ENCODE peak calls at places on chromosomes 12 and 14, in six cellular contexts. One of them, this sample, is unnamed. For H3K9me3, the result is how much of the 10 kb centered on the place peaks cover.

GRCh38 chr12:46964496-46965098 is 114.8 kb upstream of the PCED1B start:
- DNase-seq in left lung: no peak
- DNase-seq in ovary: no peak
- DNase-seq in heart right ventricle: no peak
- DNase-seq in colonic mucosa: no peak
- DNase-seq in uterus: no peak
- DNase-seq in this sample: no peak

GRCh38 chr12:102990419-102990818 is 32.9 kb downstream of the ASCL1 start:
- DNase-seq in uterus: no peak
- DNase-seq in heart right ventricle: no peak
- DNase-seq in colonic mucosa: no peak
- DNase-seq in left lung: no peak
- DNase-seq in ovary: no peak
- DNase-seq in this sample: no peak

GRCh38 chr14:90660865-90661570 is 155.2 kb downstream of the TTC7B start:
- DNase-seq in heart right ventricle: no peak
- DNase-seq in ovary: no peak
- DNase-seq in colonic mucosa: peak
- DNase-seq in uterus: no peak
- DNase-seq in left lung: peak
- DNase-seq in this sample: no peak

GRCh38 chr14:51449666-51450061 is 202.0 kb upstream of the FRMD6 start:
- DNase-seq in uterus: no peak
- DNase-seq in colonic mucosa: no peak
- DNase-seq in heart right ventricle: no peak
- DNase-seq in ovary: no peak
- DNase-seq in left lung: no peak
- DNase-seq in this sample: no peak

GRCh38 chr12:26630546-26631027 is 202.4 kb downstream of the ITPR2 start:
- DNase-seq in heart right ventricle: no peak
- DNase-seq in uterus: peak
- DNase-seq in left lung: no peak
- DNase-seq in ovary: peak
- DNase-seq in colonic mucosa: no peak
- DNase-seq in this sample: peak

GRCh38 chr12:67909091-67909531 is 80.1 kb upstream of the IFNG-AS1 start:
- DNase-seq in colonic mucosa: no peak
- DNase-seq in heart right ventricle: no peak
- DNase-seq in uterus: no peak
- DNase-seq in left lung: no peak
- DNase-seq in ovary: no peak
- DNase-seq in this sample: no peak

GRCh38 chr14:50823051-50823762 is 7.8 kb downstream of the NIN start:
- DNase-seq in heart right ventricle: no peak
- DNase-seq in uterus: no peak
- DNase-seq in ovary: no peak
- DNase-seq in left lung: no peak
- DNase-seq in colonic mucosa: no peak
- DNase-seq in this sample: no peak

GRCh38 chr12:47862157-47862556 is 42.5 kb upstream of the HDAC7 start:
- DNase-seq in heart right ventricle: no peak
- DNase-seq in ovary: no peak
- DNase-seq in uterus: no peak
- DNase-seq in colonic mucosa: no peak
- DNase-seq in left lung: no peak
- DNase-seq in this sample: no peak

GRCh38 chr14:57390037-57390805 is at the start of gene NAA30:
- DNase-seq in heart right ventricle: peak
- DNase-seq in ovary: peak
- DNase-seq in colonic mucosa: peak
- DNase-seq in uterus: peak
- DNase-seq in left lung: peak
- DNase-seq in this sample: peak

GRCh38 chr12:52217223-52217622 is 15.8 kb upstream of the KRT7 start:
- DNase-seq in heart right ventricle: peak
- DNase-seq in left lung: peak
- DNase-seq in uterus: peak
- DNase-seq in colonic mucosa: peak
- DNase-seq in ovary: peak
- DNase-seq in this sample: peak

GRCh38 chr14:50373959-50374358 is 22.7 kb downstream of the CDKL1 start:
- DNase-seq in uterus: no peak
- DNase-seq in heart right ventricle: no peak
- DNase-seq in ovary: no peak
- DNase-seq in colonic mucosa: no peak
- DNase-seq in left lung: no peak
- DNase-seq in this sample: no peak

GRCh38 chr12:54431911-54432814 is 13.1 kb upstream of the ITGA5 start:
- DNase-seq in heart right ventricle: peak
- DNase-seq in colonic mucosa: peak
- DNase-seq in left lung: peak
- DNase-seq in ovary: peak
- DNase-seq in uterus: peak
- DNase-seq in this sample: peak

GRCh38 chr14:72549026-72549425 is 344.9 kb downstream of the DPF3 start:
- DNase-seq in uterus: no peak
- DNase-seq in left lung: peak
- DNase-seq in heart right ventricle: no peak
- DNase-seq in colonic mucosa: no peak
- DNase-seq in ovary: no peak
- DNase-seq in this sample: no peak

GRCh38 chr14:55850803-55851202 is 267.4 kb upstream of the PELI2 start:
- DNase-seq in left lung: no peak
- DNase-seq in ovary: no peak
- DNase-seq in heart right ventricle: no peak
- DNase-seq in uterus: no peak
- DNase-seq in colonic mucosa: peak
- DNase-seq in this sample: no peak

GRCh38 chr12:33423706-33424105 is 15.9 kb downstream of the SYT10 start:
- DNase-seq in left lung: no peak
- DNase-seq in heart right ventricle: no peak
- DNase-seq in colonic mucosa: no peak
- DNase-seq in uterus: no peak
- DNase-seq in ovary: no peak
- DNase-seq in this sample: no peak

GRCh38 chr12:125983784-125984510 is 918.7 kb downstream of the AACS start:
- DNase-seq in heart right ventricle: no peak
- DNase-seq in ovary: no peak
- DNase-seq in uterus: no peak
- DNase-seq in left lung: no peak
- DNase-seq in colonic mucosa: no peak
- DNase-seq in this sample: no peak

GRCh38 chr14:21025374-21026151 is 702 bp upstream of the NDRG2 start:
- DNase-seq in ovary: peak
- DNase-seq in left lung: no peak
- DNase-seq in colonic mucosa: peak
- DNase-seq in heart right ventricle: peak
- DNase-seq in uterus: peak
- DNase-seq in this sample: peak

GRCh38 chr14:105153331-105153731 is 15.2 kb downstream of the JAG2 start:
- DNase-seq in colonic mucosa: no peak
- DNase-seq in uterus: peak
- DNase-seq in ovary: no peak
- DNase-seq in heart right ventricle: peak
- DNase-seq in left lung: no peak
- DNase-seq in this sample: no peak

GRCh38 chr14:42533476-42533875 is 926.8 kb downstream of the LRFN5 start:
- DNase-seq in ovary: no peak
- DNase-seq in heart right ventricle: no peak
- DNase-seq in uterus: no peak
- DNase-seq in left lung: no peak
- DNase-seq in colonic mucosa: no peak
- DNase-seq in this sample: no peak

GRCh38 chr12:52323416-52324067 is 2.3 kb upstream of the KRT83 start:
- DNase-seq in heart right ventricle: no peak
- DNase-seq in left lung: no peak
- DNase-seq in uterus: no peak
- DNase-seq in colonic mucosa: no peak
- DNase-seq in ovary: no peak
- DNase-seq in this sample: no peak

GRCh38 chr12:113437729-113438100 is 15.5 kb downstream of the SDSL start:
- DNase-seq in colonic mucosa: no peak
- DNase-seq in ovary: no peak
- DNase-seq in heart right ventricle: no peak
- DNase-seq in left lung: no peak
- DNase-seq in uterus: no peak
- DNase-seq in this sample: no peak

GRCh38 chr12:113440336-113440735 is 18.2 kb downstream of the SDSL start:
- DNase-seq in ovary: no peak
- DNase-seq in left lung: no peak
- DNase-seq in heart right ventricle: no peak
- DNase-seq in uterus: no peak
- DNase-seq in colonic mucosa: no peak
- DNase-seq in this sample: no peak

GRCh38 chr12:113439606-113440030 is 17.4 kb downstream of the SDSL start:
- DNase-seq in heart right ventricle: peak
- DNase-seq in colonic mucosa: no peak
- DNase-seq in uterus: no peak
- DNase-seq in left lung: no peak
- DNase-seq in ovary: peak
- DNase-seq in this sample: no peak

GRCh38 chr12:113438523-113439300 is 16.5 kb downstream of the SDSL start:
- DNase-seq in uterus: no peak
- DNase-seq in heart right ventricle: no peak
- DNase-seq in ovary: no peak
- DNase-seq in colonic mucosa: no peak
- DNase-seq in left lung: no peak
- DNase-seq in this sample: no peak

GRCh38 chr12:113439301-113439597 is 17.1 kb downstream of the SDSL start:
- DNase-seq in heart right ventricle: no peak
- DNase-seq in ovary: no peak
- DNase-seq in colonic mucosa: no peak
- DNase-seq in uterus: no peak
- DNase-seq in left lung: no peak
- DNase-seq in this sample: no peak
- H3K9me3 ChIP-seq in heart right ventricle: under half
- H3K9me3 ChIP-seq in ovary: under half
- H3K9me3 ChIP-seq in colonic mucosa: under half
- H3K9me3 ChIP-seq in uterus: under half
- H3K9me3 ChIP-seq in left lung: under half
- H3K9me3 ChIP-seq in this sample: under half

GRCh38 chr14:68834816-68835215 is 41.9 kb upstream of the ZFP36L1 start:
- DNase-seq in colonic mucosa: no peak
- DNase-seq in ovary: no peak
- DNase-seq in uterus: no peak
- DNase-seq in left lung: no peak
- DNase-seq in heart right ventricle: no peak
- DNase-seq in this sample: no peak
- H3K9me3 ChIP-seq in colonic mucosa: under half
- H3K9me3 ChIP-seq in ovary: under half
- H3K9me3 ChIP-seq in uterus: under half
- H3K9me3 ChIP-seq in left lung: under half
- H3K9me3 ChIP-seq in heart right ventricle: under half
- H3K9me3 ChIP-seq in this sample: under half

DNA sequence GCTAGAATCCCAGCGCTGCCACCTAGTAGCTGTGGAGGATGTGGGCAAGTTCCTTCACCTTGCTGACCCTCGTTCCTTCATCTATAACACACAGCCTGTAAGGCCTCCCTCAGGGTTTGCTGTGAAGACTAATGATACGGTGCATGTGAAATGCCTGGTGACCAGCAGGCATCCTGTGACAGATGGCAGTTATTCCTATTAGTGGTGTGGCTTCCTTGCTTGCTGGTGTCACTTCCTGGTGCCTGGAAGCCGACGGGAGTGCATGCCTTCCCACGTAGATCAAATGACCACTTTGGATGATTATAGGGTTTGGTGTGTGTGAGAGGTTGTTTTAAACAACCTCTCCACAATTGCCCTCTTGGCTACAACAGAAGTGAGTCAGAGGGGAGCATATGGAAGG is 894.9 kb downstream of the VRK1 start:
- DNase-seq in ovary: no peak
- DNase-seq in heart right ventricle: no peak
- DNase-seq in uterus: no peak
- DNase-seq in colonic mucosa: no peak
- DNase-seq in left lung: no peak
- DNase-seq in this sample: no peak
- H3K9me3 ChIP-seq in ovary: under half
- H3K9me3 ChIP-seq in heart right ventricle: under half
- H3K9me3 ChIP-seq in uterus: under half
- H3K9me3 ChIP-seq in colonic mucosa: under half
- H3K9me3 ChIP-seq in left lung: under half
- H3K9me3 ChIP-seq in this sample: under half

GRCh38 chr12:131137009-131137835 is 183.5 kb downstream of the ADGRD1 start:
- DNase-seq in colonic mucosa: no peak
- DNase-seq in left lung: no peak
- DNase-seq in uterus: no peak
- DNase-seq in ovary: peak
- DNase-seq in heart right ventricle: no peak
- DNase-seq in this sample: peak
- H3K9me3 ChIP-seq in colonic mucosa: under half
- H3K9me3 ChIP-seq in left lung: under half
- H3K9me3 ChIP-seq in uterus: under half
- H3K9me3 ChIP-seq in ovary: under half
- H3K9me3 ChIP-seq in heart right ventricle: under half
- H3K9me3 ChIP-seq in this sample: under half

GRCh38 chr12:61414470-61414869 is 845.7 kb upstream of the USP15 start:
- DNase-seq in colonic mucosa: no peak
- DNase-seq in heart right ventricle: no peak
- DNase-seq in ovary: no peak
- DNase-seq in left lung: no peak
- DNase-seq in uterus: no peak
- DNase-seq in this sample: no peak

DNA sequence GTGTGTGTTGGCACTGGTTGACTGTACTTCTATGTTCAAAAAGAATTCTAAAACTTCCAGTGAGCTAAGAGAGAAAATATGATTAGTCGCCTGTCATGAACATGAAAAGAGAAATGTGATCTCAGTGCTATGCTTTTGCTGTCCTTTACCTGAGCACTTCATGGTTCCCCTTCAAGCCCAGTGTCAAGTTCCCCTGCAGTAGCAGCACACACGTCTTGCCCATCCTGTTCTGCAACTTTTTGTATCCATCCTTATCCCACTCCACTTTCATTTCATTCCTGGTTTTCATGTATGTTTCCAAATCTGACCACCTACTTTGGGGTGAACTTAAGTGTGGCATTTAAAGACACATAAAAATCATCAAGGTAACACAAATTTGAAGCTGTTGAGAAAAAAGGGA is 848.0 kb upstream of the USP15 start:
- DNase-seq in uterus: no peak
- DNase-seq in colonic mucosa: no peak
- DNase-seq in heart right ventricle: no peak
- DNase-seq in ovary: no peak
- DNase-seq in left lung: no peak
- DNase-seq in this sample: no peak
- H3K9me3 ChIP-seq in uterus: under half
- H3K9me3 ChIP-seq in colonic mucosa: under half
- H3K9me3 ChIP-seq in heart right ventricle: under half
- H3K9me3 ChIP-seq in ovary: under half
- H3K9me3 ChIP-seq in left lung: under half
- H3K9me3 ChIP-seq in this sample: under half

DNA sequence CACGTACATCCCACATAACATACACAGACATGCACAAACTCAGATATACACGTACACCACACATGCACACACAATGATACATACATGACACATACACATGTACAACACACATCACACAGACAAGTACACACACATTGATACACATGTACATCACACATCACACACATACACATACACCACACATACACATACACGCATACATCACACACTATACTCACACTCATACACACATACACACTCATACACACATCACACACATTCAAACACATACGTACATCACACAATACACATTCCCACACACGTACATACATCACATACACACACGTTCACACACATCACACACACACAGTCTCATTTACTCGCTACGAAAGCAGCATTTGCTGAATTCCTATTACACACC is 4.5 kb downstream of the ZNF605 start:
- DNase-seq in ovary: no peak
- DNase-seq in colonic mucosa: no peak
- DNase-seq in heart right ventricle: no peak
- DNase-seq in uterus: no peak
- DNase-seq in left lung: no peak
- DNase-seq in this sample: no peak
- H3K9me3 ChIP-seq in ovary: under half
- H3K9me3 ChIP-seq in colonic mucosa: under half
- H3K9me3 ChIP-seq in heart right ventricle: under half
- H3K9me3 ChIP-seq in uterus: under half
- H3K9me3 ChIP-seq in left lung: half or more
- H3K9me3 ChIP-seq in this sample: under half

This sample was measured in sigmoid colon.